ENCODE peak calls at places on chromosomes 16 and 17, in seven cellular contexts. One of them, this sample, is unnamed.

GRCh38 chr17:9240659-9241370 is 219.5 kb downstream of the NTN1 start:
- DNase-seq in trophoblast cell: peak
- DNase-seq in mesendoderm: peak
- DNase-seq in mesenchymal stem cell: peak
- DNase-seq in IMR-90: peak
- DNase-seq in H9: peak
- DNase-seq in H1: no peak
- DNase-seq in this sample: no peak

GRCh38 chr16:73746554-73746953 is 550.1 kb upstream of the PSMD7 start:
- DNase-seq in H1: no peak
- DNase-seq in H9: no peak
- DNase-seq in mesenchymal stem cell: no peak
- DNase-seq in mesendoderm: no peak
- DNase-seq in trophoblast cell: no peak
- DNase-seq in IMR-90: no peak
- DNase-seq in this sample: no peak

GRCh38 chr16:25390761-25391160 is 133.1 kb upstream of the ZKSCAN2 start:
- DNase-seq in mesenchymal stem cell: no peak
- DNase-seq in IMR-90: no peak
- DNase-seq in mesendoderm: no peak
- DNase-seq in H9: no peak
- DNase-seq in trophoblast cell: no peak
- DNase-seq in H1: no peak
- DNase-seq in this sample: no peak

GRCh38 chr17:65489413-65490170 is 71.9 kb downstream of the AXIN2 start:
- DNase-seq in IMR-90: no peak
- DNase-seq in mesenchymal stem cell: no peak
- DNase-seq in H9: no peak
- DNase-seq in H1: no peak
- DNase-seq in mesendoderm: no peak
- DNase-seq in trophoblast cell: no peak
- DNase-seq in this sample: no peak

GRCh38 chr16:31105677-31106213 is 2.4 kb upstream of the BCKDK start:
- DNase-seq in H1: peak
- DNase-seq in mesenchymal stem cell: peak
- DNase-seq in mesendoderm: peak
- DNase-seq in IMR-90: no peak
- DNase-seq in trophoblast cell: peak
- DNase-seq in H9: peak
- DNase-seq in this sample: peak

GRCh38 chr17:7419833-7420610 is at the start of gene SPEM1:
- DNase-seq in H1: no peak
- DNase-seq in H9: no peak
- DNase-seq in trophoblast cell: no peak
- DNase-seq in IMR-90: no peak
- DNase-seq in mesenchymal stem cell: no peak
- DNase-seq in mesendoderm: peak
- DNase-seq in this sample: peak

GRCh38 chr16:77322757-77323156 is 112.1 kb downstream of the ADAMTS18 start:
- DNase-seq in mesendoderm: no peak
- DNase-seq in trophoblast cell: no peak
- DNase-seq in mesenchymal stem cell: no peak
- DNase-seq in H9: no peak
- DNase-seq in IMR-90: no peak
- DNase-seq in H1: no peak
- DNase-seq in this sample: no peak

GRCh38 chr17:42058018-42058417 is 7.6 kb upstream of the C17orf113 start:
- DNase-seq in mesenchymal stem cell: no peak
- DNase-seq in H9: no peak
- DNase-seq in IMR-90: no peak
- DNase-seq in mesendoderm: no peak
- DNase-seq in H1: no peak
- DNase-seq in trophoblast cell: no peak
- DNase-seq in this sample: no peak

GRCh38 chr17:4520881-4521600 is 22.4 kb downstream of the SPNS2 start:
- DNase-seq in trophoblast cell: peak
- DNase-seq in mesenchymal stem cell: no peak
- DNase-seq in H9: no peak
- DNase-seq in IMR-90: peak
- DNase-seq in mesendoderm: no peak
- DNase-seq in H1: no peak
- DNase-seq in this sample: no peak

GRCh38 chr17:77456951-77457548 is 316.3 kb downstream of the SEC14L1 start:
- DNase-seq in IMR-90: no peak
- DNase-seq in H9: no peak
- DNase-seq in trophoblast cell: no peak
- DNase-seq in mesendoderm: no peak
- DNase-seq in H1: no peak
- DNase-seq in mesenchymal stem cell: no peak
- DNase-seq in this sample: no peak

GRCh38 chr16:63922563-63922962 is 1199.3 kb downstream of the CDH11 start:
- DNase-seq in H9: no peak
- DNase-seq in IMR-90: no peak
- DNase-seq in trophoblast cell: no peak
- DNase-seq in mesendoderm: no peak
- DNase-seq in mesenchymal stem cell: peak
- DNase-seq in H1: no peak
- DNase-seq in this sample: no peak

GRCh38 chr16:1775006-1775845 is 2.3 kb upstream of the MRPS34 start:
- DNase-seq in mesenchymal stem cell: no peak
- DNase-seq in trophoblast cell: no peak
- DNase-seq in H9: no peak
- DNase-seq in mesendoderm: no peak
- DNase-seq in H1: no peak
- DNase-seq in IMR-90: no peak
- DNase-seq in this sample: no peak

GRCh38 chr16:28181557-28181914 is 30.2 kb downstream of the XPO6 start:
- DNase-seq in H1: no peak
- DNase-seq in mesenchymal stem cell: peak
- DNase-seq in mesendoderm: peak
- DNase-seq in H9: no peak
- DNase-seq in trophoblast cell: peak
- DNase-seq in IMR-90: peak
- DNase-seq in this sample: no peak

GRCh38 chr17:46194393-46195216 is 1.4 kb upstream of the KANSL1 start:
- DNase-seq in mesendoderm: peak
- DNase-seq in H9: no peak
- DNase-seq in H1: no peak
- DNase-seq in IMR-90: peak
- DNase-seq in mesenchymal stem cell: peak
- DNase-seq in trophoblast cell: no peak
- DNase-seq in this sample: no peak

GRCh38 chr17:44610331-44610730 is 45.9 kb upstream of the MEIOC start:
- DNase-seq in mesenchymal stem cell: no peak
- DNase-seq in trophoblast cell: no peak
- DNase-seq in IMR-90: no peak
- DNase-seq in H1: no peak
- DNase-seq in mesendoderm: peak
- DNase-seq in H9: no peak
- DNase-seq in this sample: no peak

GRCh38 chr16:57559075-57559790 is 16.8 kb downstream of the ADGRG5 start:
- DNase-seq in IMR-90: no peak
- DNase-seq in H9: no peak
- DNase-seq in mesendoderm: no peak
- DNase-seq in mesenchymal stem cell: no peak
- DNase-seq in trophoblast cell: no peak
- DNase-seq in H1: peak
- DNase-seq in this sample: no peak

GRCh38 chr16:48831081-48831722 is 221.2 kb upstream of the N4BP1 start:
- DNase-seq in H9: peak
- DNase-seq in trophoblast cell: peak
- DNase-seq in IMR-90: no peak
- DNase-seq in mesenchymal stem cell: no peak
- DNase-seq in H1: peak
- DNase-seq in mesendoderm: peak
- DNase-seq in this sample: no peak

GRCh38 chr16:23509763-23510153 is 536 bp downstream of the GGA2 start:
- DNase-seq in mesendoderm: peak
- DNase-seq in IMR-90: peak
- DNase-seq in trophoblast cell: no peak
- DNase-seq in mesenchymal stem cell: peak
- DNase-seq in H1: peak
- DNase-seq in H9: no peak
- DNase-seq in this sample: peak

GRCh38 chr17:73015722-73016276 is 76.7 kb downstream of the SLC39A11 start:
- DNase-seq in IMR-90: no peak
- DNase-seq in mesendoderm: no peak
- DNase-seq in H9: no peak
- DNase-seq in mesenchymal stem cell: no peak
- DNase-seq in H1: no peak
- DNase-seq in trophoblast cell: peak
- DNase-seq in this sample: no peak

GRCh38 chr17:41579484-41580243 is 7.0 kb downstream of the KRT14 start:
- DNase-seq in mesendoderm: peak
- DNase-seq in mesenchymal stem cell: peak
- DNase-seq in trophoblast cell: peak
- DNase-seq in H1: peak
- DNase-seq in IMR-90: peak
- DNase-seq in H9: peak
- DNase-seq in this sample: peak

GRCh38 chr16:79628501-79628975 is 28.0 kb upstream of the MAF start:
- DNase-seq in H1: no peak
- DNase-seq in H9: no peak
- DNase-seq in trophoblast cell: peak
- DNase-seq in IMR-90: peak
- DNase-seq in mesendoderm: peak
- DNase-seq in mesenchymal stem cell: peak
- DNase-seq in this sample: no peak

GRCh38 chr16:29983420-29984136 is 9.9 kb downstream of the TAOK2 start:
- DNase-seq in H1: no peak
- DNase-seq in trophoblast cell: no peak
- DNase-seq in IMR-90: peak
- DNase-seq in mesendoderm: no peak
- DNase-seq in mesenchymal stem cell: no peak
- DNase-seq in H9: no peak
- DNase-seq in this sample: no peak

GRCh38 chr16:84789431-84789830 is 30.4 kb upstream of the CRISPLD2 start:
- DNase-seq in IMR-90: no peak
- DNase-seq in trophoblast cell: no peak
- DNase-seq in H9: no peak
- DNase-seq in H1: no peak
- DNase-seq in mesendoderm: no peak
- DNase-seq in mesenchymal stem cell: no peak
- DNase-seq in this sample: no peak

GRCh38 chr17:39765766-39766165 is 28.0 kb downstream of the GRB7 start:
- DNase-seq in trophoblast cell: no peak
- DNase-seq in IMR-90: no peak
- DNase-seq in H9: no peak
- DNase-seq in mesendoderm: no peak
- DNase-seq in mesenchymal stem cell: no peak
- DNase-seq in H1: no peak
- DNase-seq in this sample: no peak

GRCh38 chr17:39171933-39172332 is 6.0 kb upstream of the ARL5C start:
- DNase-seq in H1: no peak
- DNase-seq in H9: peak
- DNase-seq in IMR-90: no peak
- DNase-seq in trophoblast cell: no peak
- DNase-seq in mesendoderm: peak
- DNase-seq in mesenchymal stem cell: no peak
- DNase-seq in this sample: no peak

DNA sequence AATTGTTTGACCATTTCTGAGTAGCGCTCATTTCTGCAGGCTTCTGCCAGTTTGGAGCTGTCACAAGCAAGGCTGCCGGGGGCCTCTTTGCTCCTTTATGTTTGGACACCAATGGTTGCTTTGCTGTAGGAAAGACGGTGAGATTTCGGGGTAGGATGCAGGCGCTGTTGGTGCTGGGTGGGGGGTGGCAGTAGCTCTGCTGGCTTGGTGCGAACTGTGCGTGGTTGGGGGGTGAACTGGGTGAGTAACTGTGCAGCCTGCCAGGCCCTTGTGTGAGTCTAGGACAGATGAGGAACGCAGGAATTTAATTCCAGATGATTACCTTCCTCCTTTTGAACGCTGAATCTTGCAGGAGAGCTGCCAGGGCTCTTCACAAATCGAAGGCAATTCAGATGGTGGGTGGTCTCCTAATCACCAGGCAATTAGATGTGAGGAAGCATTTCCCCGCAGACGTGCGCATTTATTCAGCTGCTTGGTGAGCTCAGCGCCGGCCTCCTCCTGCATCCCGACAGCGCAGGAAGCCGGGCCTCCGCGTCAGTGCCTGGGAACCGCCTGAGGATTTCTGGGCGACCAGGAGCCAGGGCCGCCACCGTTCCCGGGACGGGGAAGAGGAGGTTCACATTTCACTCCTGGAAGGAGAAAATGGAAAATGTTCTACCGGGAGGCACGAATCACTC is 154.4 kb downstream of the FOXL1 start:
- DNase-seq in H9: peak
- DNase-seq in IMR-90: peak
- DNase-seq in mesendoderm: peak
- DNase-seq in H1: peak
- DNase-seq in trophoblast cell: no peak
- DNase-seq in mesenchymal stem cell: peak
- DNase-seq in this sample: peak
- H3K4ac ChIP-seq in H9: no peak
- H3K4ac ChIP-seq in IMR-90: peak
- H3K4ac ChIP-seq in mesendoderm: no peak
- H3K4ac ChIP-seq in H1: no peak
- H3K4ac ChIP-seq in trophoblast cell: no peak
- H3K4ac ChIP-seq in mesenchymal stem cell: no peak
- H3K4ac ChIP-seq in this sample: no peak

GRCh38 chr17:57976594-57976993 is 11.5 kb downstream of the VEZF1 start:
- DNase-seq in mesendoderm: no peak
- DNase-seq in trophoblast cell: no peak
- DNase-seq in mesenchymal stem cell: no peak
- DNase-seq in H1: no peak
- DNase-seq in IMR-90: no peak
- DNase-seq in H9: no peak
- DNase-seq in this sample: no peak
- H3K27ac ChIP-seq in mesendoderm: no peak
- H3K27ac ChIP-seq in trophoblast cell: no peak
- H3K27ac ChIP-seq in mesenchymal stem cell: no peak
- H3K27ac ChIP-seq in H1: no peak
- H3K27ac ChIP-seq in IMR-90: no peak
- H3K27ac ChIP-seq in H9: no peak
- H3K27ac ChIP-seq in this sample: no peak

GRCh38 chr17:19880393-19880792 is 12.7 kb upstream of the ULK2 start:
- DNase-seq in IMR-90: no peak
- DNase-seq in H1: no peak
- DNase-seq in H9: no peak
- DNase-seq in mesendoderm: no peak
- DNase-seq in trophoblast cell: no peak
- DNase-seq in mesenchymal stem cell: no peak
- DNase-seq in this sample: no peak
- H3K4ac ChIP-seq in IMR-90: no peak
- H3K4ac ChIP-seq in H1: no peak
- H3K4ac ChIP-seq in H9: no peak
- H3K4ac ChIP-seq in mesendoderm: no peak
- H3K4ac ChIP-seq in trophoblast cell: no peak
- H3K4ac ChIP-seq in mesenchymal stem cell: no peak
- H3K4ac ChIP-seq in this sample: no peak

DNA sequence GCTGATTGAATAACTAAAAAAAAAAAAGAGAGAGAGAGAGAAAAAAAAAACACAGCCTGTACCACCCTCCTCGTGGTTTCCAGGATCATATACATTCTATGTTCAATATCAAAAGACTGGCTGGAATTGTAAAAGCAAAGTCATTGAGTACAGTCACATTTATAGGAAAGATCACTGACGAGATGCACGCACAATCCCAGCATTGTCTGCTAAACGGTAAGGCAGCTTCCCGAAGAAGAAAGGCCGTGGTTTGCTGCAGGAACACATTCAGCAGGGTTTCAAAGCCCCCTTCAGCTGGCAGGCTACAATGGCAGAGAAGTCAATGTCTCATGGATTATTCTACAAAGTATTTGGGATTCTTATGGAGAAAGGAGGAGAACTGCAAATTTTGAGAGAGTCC is 9.3 kb downstream of the NQO1 start:
- DNase-seq in mesendoderm: no peak
- DNase-seq in trophoblast cell: no peak
- DNase-seq in mesenchymal stem cell: no peak
- DNase-seq in H9: no peak
- DNase-seq in IMR-90: no peak
- DNase-seq in H1: peak
- DNase-seq in this sample: no peak
- H3K27ac ChIP-seq in mesendoderm: no peak
- H3K27ac ChIP-seq in trophoblast cell: no peak
- H3K27ac ChIP-seq in mesenchymal stem cell: no peak
- H3K27ac ChIP-seq in H9: no peak
- H3K27ac ChIP-seq in IMR-90: no peak
- H3K27ac ChIP-seq in H1: no peak
- H3K27ac ChIP-seq in this sample: no peak

This sample was measured in neuronal stem cell.